ENCODE peak calls at places on chromosomes 5 and 9, in four cellular contexts. P is B cell, D is fibroblast of mammary gland, J is WTC11. L is an unnamed sample.

GRCh38 chr9:694499-695154 is 146.9 kb upstream of the DMRT1 start:
- DNase-seq in D (peak; percentile 92), J (no peak), P (no peak), L (no peak)

GRCh38 chr9:87035868-87036267 is 88.6 kb upstream of the GAS1 start:
- DNase-seq in D (peak; percentile 88), J (no peak), P (no peak), L (no peak)

GRCh38 chr5:77642915-77643653 is 4.6 kb upstream of the OTP start:
- DNase-seq in D (no peak), J (peak; percentile 61), P (no peak), L (peak; percentile 18)

GRCh38 chr5:39639618-39640078 is 214.9 kb upstream of the DAB2 start:
- DNase-seq in D (peak; percentile 64), P (no peak), J (no peak), L (no peak)

GRCh38 chr9:97852001-97852398 is 1.0 kb upstream of the FOXE1 start:
- DNase-seq in P (no peak), D (no peak), J (peak; percentile 62), L (no peak)

GRCh38 chr9:137422668-137423000 is 328 bp downstream of the EXD3 start:
- DNase-seq in D (no peak), J (peak; percentile 39), P (no peak), L (peak; percentile 48)

GRCh38 chr9:134136117-134136996 is 475 bp downstream of the WDR5 start:
- DNase-seq in D (peak; percentile 24), J (peak; percentile 44), P (no peak), L (peak; percentile 21)

GRCh38 chr9:113463418-113464285 is at the start of gene RGS3:
- DNase-seq in J (peak; percentile 86), D (no peak), P (no peak), L (peak; percentile 43)

GRCh38 chr9:35661756-35662350 is 3.1 kb downstream of the ARHGEF39 start:
- DNase-seq in J (no peak), D (no peak), P (no peak), L (no peak)

GRCh38 chr5:54063817-54064216 is 246.6 kb downstream of the ARL15 start:
- DNase-seq in J (no peak), D (peak; percentile 64), P (no peak), L (no peak)

GRCh38 chr5:53994148-53994547 is 316.2 kb downstream of the ARL15 start:
- DNase-seq in D (peak; percentile 75), P (no peak), J (no peak), L (no peak)

GRCh38 chr9:127974002-127974768 is 6.6 kb downstream of the EEIG1 start:
- DNase-seq in J (no peak), P (no peak), D (no peak), L (no peak)

GRCh38 chr9:105385372-105385985 is 62.4 kb upstream of the FSD1L start:
- DNase-seq in P (peak; percentile 65), D (peak; percentile 63), J (no peak), L (no peak)

GRCh38 chr9:84969084-84969483 is 299.6 kb downstream of the NTRK2 start:
- DNase-seq in P (no peak), D (no peak), J (no peak), L (no peak)

GRCh38 chr5:124285071-124285470 is 461.4 kb downstream of the ZNF608 start:
- DNase-seq in J (no peak), P (no peak), D (no peak), L (no peak)

DNA sequence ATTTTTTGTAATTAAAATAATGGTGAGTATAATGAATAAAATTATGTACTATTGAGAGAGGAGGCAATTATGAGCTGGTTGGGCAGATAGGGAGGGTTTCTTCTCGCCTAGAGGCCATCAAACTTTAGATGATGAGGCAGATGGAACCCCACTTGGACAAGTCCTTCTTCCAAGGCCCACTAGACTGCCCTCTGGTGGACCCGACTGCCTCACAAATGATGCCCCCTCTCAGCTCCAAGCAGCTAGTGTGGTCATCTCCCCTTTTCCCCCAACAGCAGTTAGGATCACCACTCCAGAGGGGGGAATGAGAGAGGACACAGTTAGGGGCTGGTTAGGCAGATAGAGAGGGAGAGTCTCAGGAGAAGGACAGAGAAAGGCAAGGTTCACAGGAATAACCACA is 348.0 kb upstream of the CDH18 start:
- DNase-seq in J (peak; percentile 25), P (no peak), D (no peak), L (no peak)
- TF ChIP-seq CTCF in J (no peak), P (no peak), D (peak; percentile 1), L (no peak)

DNA sequence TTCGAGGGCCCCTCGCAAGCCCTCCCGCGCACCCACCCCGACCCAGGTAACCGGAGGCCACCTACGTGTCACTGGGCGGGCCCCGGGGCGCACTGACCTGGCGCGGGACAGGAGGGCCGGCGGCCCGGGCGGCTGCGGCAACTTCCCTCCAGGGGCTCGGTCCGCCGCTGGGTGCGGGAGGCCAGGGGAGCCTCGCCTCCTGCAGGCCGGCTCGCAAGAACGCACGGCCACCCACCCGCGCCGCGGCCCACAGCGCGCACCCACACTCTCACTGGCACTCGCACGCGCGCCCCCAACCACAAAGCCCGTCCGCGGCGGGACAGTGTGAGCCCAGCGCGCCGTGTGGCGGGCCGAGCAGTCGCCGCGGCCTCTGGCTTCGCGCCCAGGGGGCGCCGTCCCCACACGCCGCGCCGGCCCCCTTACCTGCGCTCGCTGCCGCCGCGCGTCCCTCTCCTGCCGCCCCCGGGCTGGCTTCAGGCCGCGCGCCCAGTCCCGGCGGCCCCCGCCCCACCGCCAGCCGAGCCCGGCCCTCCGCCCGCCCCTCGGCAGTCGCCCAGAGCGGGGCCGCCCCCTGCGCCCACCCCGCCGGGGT is 430 bp downstream of the LPAR1 start:
- DNase-seq in D (peak; percentile 30), P (no peak), J (peak; percentile 60), L (peak; percentile 68)
- TF ChIP-seq CTCF in D (no peak), P (no peak), J (peak; percentile 31), L (peak; percentile 48)

DNA sequence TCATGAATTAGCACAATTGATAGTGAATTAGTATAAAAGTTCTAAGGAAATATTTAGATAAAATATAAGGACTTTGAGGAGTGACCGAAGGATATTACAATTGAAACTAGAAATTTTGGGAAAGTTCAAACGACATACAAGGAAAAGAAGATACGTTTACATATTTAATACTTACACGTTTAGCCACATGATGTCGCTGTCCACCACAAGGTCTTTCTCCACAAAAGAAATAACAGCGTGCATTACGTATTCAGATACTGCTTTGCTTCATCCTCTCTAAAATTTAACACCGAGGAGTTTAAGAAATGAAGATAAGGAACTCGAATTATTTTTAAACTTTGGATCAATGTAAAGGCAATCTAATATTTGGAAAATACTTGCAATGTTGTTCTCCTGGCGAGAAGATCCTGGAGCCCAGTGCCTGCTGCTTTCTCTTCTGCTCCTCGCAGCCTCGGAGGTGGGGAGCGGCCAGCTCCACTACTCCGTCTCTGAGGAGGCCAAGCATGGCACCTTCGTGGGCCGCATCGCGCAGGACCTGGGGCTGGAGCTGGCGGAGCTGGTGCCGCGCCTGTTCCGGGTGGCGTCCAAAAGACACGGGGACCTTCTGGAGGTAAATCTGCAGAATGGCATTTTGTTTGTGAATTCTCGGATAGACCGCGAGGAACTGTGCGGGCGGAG is at the start of gene PCDHA3:
- DNase-seq in D (peak; percentile 34), J (no peak), P (no peak), L (no peak)
- TF ChIP-seq CTCF in D (peak; percentile 28), J (no peak), P (no peak), L (peak; percentile 5)

DNA sequence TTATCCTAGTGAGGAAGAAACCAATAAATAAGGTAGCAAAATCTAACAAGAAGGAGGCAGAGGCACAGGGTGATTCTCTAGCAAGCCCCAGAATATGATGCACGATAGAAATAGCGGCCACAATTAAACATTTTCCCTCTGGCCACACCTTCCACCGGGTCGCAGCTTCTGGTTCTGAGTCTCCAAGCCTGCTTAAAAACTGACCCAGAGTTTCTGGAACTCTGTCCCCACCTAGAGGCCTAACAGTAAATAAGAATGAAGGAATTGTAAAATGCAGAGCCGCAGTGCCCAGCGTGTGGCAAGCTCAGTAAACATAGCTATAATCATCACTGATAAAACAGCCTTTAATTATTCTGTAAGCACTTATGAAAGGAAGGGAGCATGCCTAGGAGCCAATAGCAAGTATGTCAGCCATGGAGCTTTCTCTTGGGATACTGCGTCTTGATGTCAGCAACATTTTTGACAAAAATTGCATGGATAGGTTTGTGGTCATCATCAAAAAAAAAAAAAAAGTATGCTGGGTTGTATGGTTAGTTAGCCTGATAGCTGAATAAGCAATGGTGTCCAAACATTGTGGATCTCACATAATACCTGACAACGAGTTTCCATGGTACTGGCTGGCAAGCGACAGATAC is 465.5 kb downstream of the DNAH5 start:
- DNase-seq in D (peak; percentile 43), J (peak; percentile 32), P (no peak), L (peak; percentile 47)
- TF ChIP-seq CTCF in D (peak; percentile 46), J (peak; percentile 46), P (no peak), L (peak; percentile 65)